ENCODE peak calls at places on chromosomes 2 and 18, in seven cellular contexts. D, K, U, N, B, I and L are unnamed samples.

GRCh38 chr18:41938445-41938844 is 16.6 kb upstream of the PIK3C3 start:
- DNase-seq in D (no peak), N (no peak), U (no peak), K (peak), I (no peak), B (no peak), L (no peak)

GRCh38 chr2:168194784-168195522 is 52.4 kb downstream of the STK39 start:
- DNase-seq in K (no peak), N (no peak), B (no peak), I (no peak), U (no peak), D (no peak), L (peak)

GRCh38 chr2:234958746-234959395 is 7.1 kb downstream of the SH3BP4 start:
- DNase-seq in D (no peak), U (no peak), K (peak), N (no peak), B (no peak), I (no peak), L (no peak)

GRCh38 chr2:25252291-25253152 is 84.1 kb upstream of the POMC start:
- DNase-seq in N (peak), I (peak), U (peak), D (peak), B (peak), K (peak), L (peak)

GRCh38 chr2:85445316-85446295 is 27.1 kb downstream of the SH2D6 start:
- DNase-seq in I (peak), B (no peak), K (peak), U (peak), D (no peak), N (no peak), L (no peak)

GRCh38 chr2:119455066-119455718 is 23.5 kb downstream of the TMEM37 start:
- DNase-seq in I (no peak), N (no peak), U (no peak), K (no peak), D (no peak), B (no peak), L (no peak)

GRCh38 chr2:147623328-147623727 is 221.5 kb upstream of the ACVR2A start:
- DNase-seq in U (no peak), D (no peak), K (no peak), B (no peak), N (no peak), I (no peak), L (no peak)

GRCh38 chr2:70671059-70671685 is 96.8 kb downstream of the ADD2 start:
- DNase-seq in B (no peak), D (no peak), U (no peak), N (no peak), K (no peak), I (no peak), L (no peak)

GRCh38 chr2:12702661-12703121 is 14.0 kb upstream of the TRIB2 start:
- DNase-seq in K (peak), U (no peak), N (no peak), B (no peak), I (no peak), D (no peak), L (no peak)

GRCh38 chr18:58522157-58522556 is 106.7 kb downstream of the ALPK2 start:
- DNase-seq in D (no peak), U (no peak), N (no peak), I (no peak), B (no peak), K (no peak), L (no peak)

GRCh38 chr18:48803518-48803917 is 147.2 kb downstream of the SMAD7 start:
- DNase-seq in K (no peak), U (no peak), B (peak), D (no peak), N (no peak), I (peak), L (no peak)

GRCh38 chr2:10048501-10049171 is 5.3 kb downstream of the KLF11 start:
- DNase-seq in D (no peak), K (peak), I (peak), N (peak), U (peak), B (no peak), L (no peak)

GRCh38 chr2:146665801-146666200 is 1179.0 kb upstream of the ACVR2A start:
- DNase-seq in U (no peak), B (no peak), N (no peak), I (no peak), K (no peak), D (no peak), L (no peak)

GRCh38 chr2:69138793-69139510 is 126.0 kb downstream of the ANTXR1 start:
- DNase-seq in D (no peak), U (peak), N (peak), K (peak), B (no peak), I (peak), L (no peak)

GRCh38 chr18:79965119-79965902 is 868 bp downstream of the HSBP1L1 start:
- DNase-seq in K (peak), U (peak), N (peak), B (no peak), I (no peak), D (no peak), L (peak)

GRCh38 chr2:227627769-227628168 is 10.5 kb downstream of the SCYGR4 start:
- DNase-seq in U (no peak), N (no peak), D (no peak), B (no peak), K (no peak), I (no peak), L (no peak)

GRCh38 chr2:82344670-82345069 is 2040.1 kb upstream of the LRRTM1 start:
- DNase-seq in B (no peak), U (no peak), I (no peak), N (peak), K (peak), D (no peak), L (no peak)

GRCh38 chr2:224466315-224466714 is 64.4 kb upstream of the FAM124B start:
- DNase-seq in N (no peak), U (no peak), B (no peak), K (no peak), D (no peak), I (no peak), L (no peak)

GRCh38 chr2:27960237-27960912 is 69.8 kb downstream of the BABAM2 start:
- DNase-seq in I (no peak), N (no peak), K (peak), B (no peak), D (no peak), U (no peak), L (no peak)

GRCh38 chr2:32128636-32129035 is 37.0 kb upstream of the SLC30A6 start:
- DNase-seq in B (no peak), U (no peak), K (no peak), D (no peak), I (no peak), N (no peak), L (no peak)

GRCh38 chr2:191666733-191667132 is 11.2 kb upstream of the NABP1 start:
- DNase-seq in U (no peak), I (no peak), B (no peak), K (peak), N (no peak), D (no peak), L (no peak)

GRCh38 chr18:251572-251971 is 16.3 kb downstream of the THOC1 start:
- DNase-seq in I (no peak), U (no peak), N (no peak), B (no peak), K (no peak), D (no peak), L (no peak)

GRCh38 chr2:174615951-174616436 is 18.4 kb upstream of the WIPF1 start:
- DNase-seq in B (no peak), U (peak), K (no peak), D (no peak), N (no peak), I (no peak), L (no peak)

GRCh38 chr2:108607706-108608301 is 73.5 kb downstream of the LIMS1 start:
- DNase-seq in I (no peak), K (peak), B (peak), U (no peak), N (peak), D (peak), L (peak)

GRCh38 chr2:230312638-230313037 is 14.4 kb upstream of the SP140L start:
- DNase-seq in B (no peak), D (no peak), N (no peak), U (no peak), I (no peak), K (no peak), L (no peak)

GRCh38 chr2:96524482-96525210 is 11.9 kb upstream of the ARID5A start:
- DNase-seq in D (no peak), N (no peak), B (no peak), K (no peak), I (peak), U (no peak), L (no peak)

GRCh38 chr18:2651981-2652380 is 3.5 kb upstream of the SMCHD1 start:
- DNase-seq in I (no peak), U (no peak), N (no peak), K (no peak), B (no peak), D (no peak), L (no peak)

GRCh38 chr2:137508739-137509384 is 455.4 kb upstream of the HNMT start:
- DNase-seq in B (no peak), D (no peak), U (no peak), I (no peak), K (no peak), N (no peak), L (no peak)

GRCh38 chr18:10530852-10531251 is 5.0 kb downstream of the NAPG start:
- DNase-seq in K (peak), I (no peak), U (no peak), B (no peak), D (no peak), N (no peak), L (no peak)

GRCh38 chr2:96144481-96145027 is 686 bp downstream of the DUSP2 start:
- DNase-seq in N (peak), D (no peak), U (no peak), B (peak), K (no peak), I (peak), L (peak)

GRCh38 chr18:49944681-49945080 is 131.3 kb upstream of the ACAA2 start:
- DNase-seq in N (no peak), I (no peak), U (no peak), K (no peak), D (no peak), B (no peak), L (no peak)

GRCh38 chr18:10926565-10927194 is 222.7 kb downstream of the PIEZO2 start:
- DNase-seq in I (no peak), K (peak), N (no peak), B (no peak), U (peak), D (no peak), L (no peak)

GRCh38 chr2:97997774-97998392 is 2.1 kb upstream of the TMEM131 start:
- DNase-seq in U (no peak), N (no peak), I (no peak), B (no peak), K (no peak), D (no peak), L (no peak)

GRCh38 chr2:129827251-129827894 is 152.1 kb upstream of the RAB6C start:
- DNase-seq in D (no peak), N (no peak), B (no peak), U (no peak), K (no peak), I (no peak), L (no peak)

GRCh38 chr2:66573866-66574265 is 138.9 kb downstream of the MEIS1 start:
- DNase-seq in N (no peak), U (no peak), B (no peak), K (peak), D (no peak), I (no peak), L (no peak)

GRCh38 chr18:24992491-24992890 is 359.5 kb downstream of the ZNF521 start:
- DNase-seq in D (no peak), K (no peak), I (no peak), B (no peak), U (no peak), N (no peak), L (no peak)

GRCh38 chr18:46298511-46298910 is 194.3 kb downstream of the HAUS1 start:
- DNase-seq in U (no peak), N (no peak), K (no peak), I (no peak), B (no peak), D (no peak), L (no peak)

GRCh38 chr2:181471227-181471626 is 14.0 kb downstream of the ITGA4 start:
- DNase-seq in K (peak), U (no peak), D (no peak), N (no peak), I (no peak), B (no peak), L (no peak)

GRCh38 chr2:121969155-121969554 is 213.7 kb downstream of the TSN start:
- DNase-seq in B (no peak), K (no peak), D (no peak), U (peak), I (no peak), N (peak), L (no peak)
- H3K4me3 ChIP-seq in B (no peak), K (no peak), D (no peak), U (no peak), I (no peak), N (no peak), L (no peak)

GRCh38 chr2:54373855-54374254 is 82.3 kb upstream of the SPTBN1 start:
- DNase-seq in D (no peak), U (no peak), N (no peak), B (no peak), K (no peak), I (no peak), L (no peak)
- H3K4me3 ChIP-seq in D (no peak), U (no peak), N (no peak), B (no peak), K (no peak), I (no peak), L (no peak)

GRCh38 chr2:127024769-127025356 is 82.1 kb downstream of the BIN1 start:
- DNase-seq in B (no peak), N (no peak), U (no peak), D (no peak), K (peak), I (no peak), L (no peak)
- H3K4me3 ChIP-seq in B (peak), N (no peak), U (peak), D (peak), K (peak), I (peak), L (peak)

GRCh38 chr2:64311948-64312621 is 141.9 kb upstream of the LGALSL start:
- DNase-seq in U (peak), K (peak), D (no peak), N (peak), B (no peak), I (peak), L (no peak)
- H3K4me3 ChIP-seq in U (no peak), K (no peak), D (no peak), N (no peak), B (no peak), I (peak), L (no peak)

DNA sequence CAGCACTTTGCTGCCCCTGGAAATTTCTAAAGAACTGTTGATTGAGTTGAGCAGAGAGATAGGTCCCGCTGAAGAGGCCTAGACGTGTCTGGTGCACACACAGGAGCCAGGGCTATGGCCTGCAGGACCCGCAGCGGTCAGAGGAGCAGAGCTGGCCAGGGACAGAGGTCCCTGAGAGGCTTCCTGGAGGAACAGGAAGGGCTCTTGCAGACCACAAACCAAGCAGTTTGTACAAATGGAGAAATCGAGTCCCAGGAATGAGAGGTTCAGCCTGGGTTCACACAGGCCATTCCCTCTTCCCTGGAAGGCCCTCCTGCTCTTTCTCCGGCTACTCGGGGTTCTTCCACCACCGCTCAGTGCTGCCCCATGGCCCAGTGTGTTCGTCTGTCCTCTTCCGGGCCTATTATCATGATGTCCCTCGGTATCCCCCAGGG is 1.2 kb upstream of the BIN1 start:
- DNase-seq in U (no peak), I (peak), N (peak), K (no peak), B (no peak), D (no peak), L (no peak)
- H3K4me3 ChIP-seq in U (no peak), I (peak), N (no peak), K (no peak), B (no peak), D (no peak), L (no peak)

GRCh38 chr2:239802101-239802649 is 223.0 kb downstream of the NDUFA10 start:
- DNase-seq in B (peak), N (no peak), U (no peak), D (no peak), K (no peak), I (no peak), L (no peak)

GRCh38 chr2:239804161-239805042 is 220.7 kb downstream of the NDUFA10 start:
- DNase-seq in B (peak), D (no peak), N (no peak), U (peak), K (no peak), I (no peak), L (no peak)

GRCh38 chr2:239805043-239805329 is 220.2 kb downstream of the NDUFA10 start:
- DNase-seq in I (no peak), K (no peak), D (no peak), U (peak), N (no peak), B (peak), L (no peak)

GRCh38 chr2:239803102-239803763 is 221.9 kb downstream of the NDUFA10 start:
- DNase-seq in U (peak), I (no peak), D (no peak), K (no peak), N (no peak), B (peak), L (no peak)

GRCh38 chr2:239803764-239804111 is 221.4 kb downstream of the NDUFA10 start:
- DNase-seq in U (peak), I (no peak), D (no peak), B (no peak), K (no peak), N (no peak), L (no peak)
- H3K4me3 ChIP-seq in U (no peak), I (no peak), D (no peak), B (no peak), K (no peak), N (no peak), L (no peak)

GRCh38 chr2:73779472-73780241 is at the start of gene DUSP11:
- DNase-seq in D (peak), B (peak), U (peak), I (peak), K (peak), N (peak), L (peak)

GRCh38 chr2:73776869-73777519 is 2.9 kb downstream of the DUSP11 start:
- DNase-seq in U (no peak), I (no peak), B (no peak), N (no peak), D (no peak), K (peak), L (no peak)

GRCh38 chr2:73776381-73776780 is 3.5 kb downstream of the DUSP11 start:
- DNase-seq in I (no peak), D (no peak), B (no peak), U (no peak), K (no peak), N (no peak), L (no peak)

GRCh38 chr2:73780242-73780582 is 309 bp upstream of the DUSP11 start:
- DNase-seq in K (no peak), D (no peak), I (no peak), U (no peak), N (no peak), B (no peak), L (no peak)
- H3K4me3 ChIP-seq in K (no peak), D (no peak), I (peak), U (no peak), N (peak), B (peak), L (peak)

DNA sequence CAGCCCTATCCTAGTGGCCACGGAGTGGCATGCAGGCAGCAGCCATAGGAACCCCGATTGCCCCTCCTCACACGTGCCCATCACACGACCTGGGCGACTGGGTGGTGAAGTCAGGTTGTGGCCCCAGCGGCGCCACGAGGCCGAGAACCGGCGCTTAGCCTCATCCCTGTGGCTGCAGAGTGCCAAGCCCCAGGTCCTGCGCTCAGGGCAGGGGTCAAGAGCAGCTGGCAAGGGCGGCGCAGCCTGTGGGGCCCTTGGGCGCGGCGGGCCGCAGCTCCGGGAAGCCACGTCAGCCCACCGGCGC is 73.3 kb downstream of the RPIA start:
- DNase-seq in B (no peak), I (no peak), N (no peak), U (no peak), D (no peak), K (no peak), L (no peak)
- H3K4me3 ChIP-seq in B (no peak), I (peak), N (no peak), U (peak), D (no peak), K (no peak), L (no peak)